ENCODE peak calls at places on chromosomes 12 and 14, in eight cellular contexts. One of them, this sample, is unnamed.

GRCh38 chr12:109247831-109248654 is 61.0 kb downstream of the FOXN4 start:
- DNase-seq in IMR-90: no peak
- DNase-seq in omental fat pad: no peak
- DNase-seq in GM12865: no peak
- DNase-seq in breast epithelium: no peak
- DNase-seq in transverse colon: peak
- DNase-seq in foreskin fibroblast: no peak
- DNase-seq in K562: no peak
- DNase-seq in this sample: no peak

GRCh38 chr12:89756638-89757321 is 48.1 kb upstream of the ATP2B1 start:
- DNase-seq in IMR-90: peak
- DNase-seq in omental fat pad: no peak
- DNase-seq in GM12865: peak
- DNase-seq in breast epithelium: no peak
- DNase-seq in transverse colon: no peak
- DNase-seq in foreskin fibroblast: peak
- DNase-seq in K562: peak
- DNase-seq in this sample: no peak

GRCh38 chr12:61037792-61038191 is 1222.4 kb upstream of the USP15 start:
- DNase-seq in IMR-90: no peak
- DNase-seq in omental fat pad: no peak
- DNase-seq in GM12865: no peak
- DNase-seq in breast epithelium: no peak
- DNase-seq in transverse colon: no peak
- DNase-seq in foreskin fibroblast: no peak
- DNase-seq in K562: no peak
- DNase-seq in this sample: no peak

GRCh38 chr14:80356413-80356812 is 145.1 kb upstream of the DIO2 start:
- DNase-seq in IMR-90: peak
- DNase-seq in omental fat pad: no peak
- DNase-seq in GM12865: no peak
- DNase-seq in breast epithelium: no peak
- DNase-seq in transverse colon: no peak
- DNase-seq in foreskin fibroblast: peak
- DNase-seq in K562: no peak
- DNase-seq in this sample: peak

GRCh38 chr14:24513009-24513408 is 4.9 kb upstream of the CMA1 start:
- DNase-seq in IMR-90: no peak
- DNase-seq in omental fat pad: no peak
- DNase-seq in GM12865: no peak
- DNase-seq in breast epithelium: no peak
- DNase-seq in transverse colon: no peak
- DNase-seq in foreskin fibroblast: peak
- DNase-seq in K562: no peak
- DNase-seq in this sample: peak

GRCh38 chr12:40646891-40647290 is 45.3 kb upstream of the CNTN1 start:
- DNase-seq in IMR-90: no peak
- DNase-seq in omental fat pad: no peak
- DNase-seq in GM12865: no peak
- DNase-seq in breast epithelium: no peak
- DNase-seq in transverse colon: no peak
- DNase-seq in foreskin fibroblast: no peak
- DNase-seq in K562: no peak
- DNase-seq in this sample: no peak

GRCh38 chr12:29797565-29798360 is 14.0 kb upstream of the TMTC1 start:
- DNase-seq in IMR-90: no peak
- DNase-seq in omental fat pad: no peak
- DNase-seq in GM12865: no peak
- DNase-seq in breast epithelium: no peak
- DNase-seq in transverse colon: no peak
- DNase-seq in foreskin fibroblast: no peak
- DNase-seq in K562: no peak
- DNase-seq in this sample: no peak

GRCh38 chr12:93621986-93622385 is 49.5 kb downstream of the SOCS2 start:
- DNase-seq in IMR-90: peak
- DNase-seq in omental fat pad: no peak
- DNase-seq in GM12865: no peak
- DNase-seq in breast epithelium: no peak
- DNase-seq in transverse colon: no peak
- DNase-seq in foreskin fibroblast: peak
- DNase-seq in K562: no peak
- DNase-seq in this sample: no peak

GRCh38 chr14:53792909-53793308 is 163.7 kb downstream of the BMP4 start:
- DNase-seq in IMR-90: no peak
- DNase-seq in omental fat pad: no peak
- DNase-seq in GM12865: peak
- DNase-seq in breast epithelium: no peak
- DNase-seq in transverse colon: no peak
- DNase-seq in foreskin fibroblast: no peak
- DNase-seq in K562: no peak
- DNase-seq in this sample: no peak

GRCh38 chr12:21252070-21252469 is 82.6 kb downstream of the SLCO1A2 start:
- DNase-seq in IMR-90: no peak
- DNase-seq in omental fat pad: no peak
- DNase-seq in GM12865: no peak
- DNase-seq in breast epithelium: no peak
- DNase-seq in transverse colon: no peak
- DNase-seq in foreskin fibroblast: no peak
- DNase-seq in K562: no peak
- DNase-seq in this sample: no peak

GRCh38 chr14:33567003-33567735 is 383.7 kb downstream of the EGLN3 start:
- DNase-seq in IMR-90: no peak
- DNase-seq in omental fat pad: no peak
- DNase-seq in GM12865: no peak
- DNase-seq in breast epithelium: no peak
- DNase-seq in transverse colon: no peak
- DNase-seq in foreskin fibroblast: peak
- DNase-seq in K562: no peak
- DNase-seq in this sample: no peak

GRCh38 chr14:100317897-100318808 is 5.0 kb upstream of the SLC25A47 start:
- DNase-seq in IMR-90: peak
- DNase-seq in omental fat pad: peak
- DNase-seq in GM12865: peak
- DNase-seq in breast epithelium: no peak
- DNase-seq in transverse colon: peak
- DNase-seq in foreskin fibroblast: peak
- DNase-seq in K562: peak
- DNase-seq in this sample: peak

GRCh38 chr14:22547948-22548750 is 40.9 kb downstream of the DAD1 start:
- DNase-seq in IMR-90: no peak
- DNase-seq in omental fat pad: no peak
- DNase-seq in GM12865: no peak
- DNase-seq in breast epithelium: no peak
- DNase-seq in transverse colon: no peak
- DNase-seq in foreskin fibroblast: no peak
- DNase-seq in K562: no peak
- DNase-seq in this sample: no peak

GRCh38 chr12:124322271-124322998 is 27.5 kb downstream of the RFLNA start:
- DNase-seq in IMR-90: peak
- DNase-seq in omental fat pad: no peak
- DNase-seq in GM12865: peak
- DNase-seq in breast epithelium: no peak
- DNase-seq in transverse colon: no peak
- DNase-seq in foreskin fibroblast: no peak
- DNase-seq in K562: no peak
- DNase-seq in this sample: no peak

GRCh38 chr14:22432348-22432976 is 156.6 kb downstream of the DAD1 start:
- DNase-seq in IMR-90: peak
- DNase-seq in omental fat pad: no peak
- DNase-seq in GM12865: peak
- DNase-seq in breast epithelium: peak
- DNase-seq in transverse colon: peak
- DNase-seq in foreskin fibroblast: peak
- DNase-seq in K562: no peak
- DNase-seq in this sample: no peak

GRCh38 chr12:93742086-93742934 is 65.1 kb downstream of the CRADD start:
- DNase-seq in IMR-90: peak
- DNase-seq in omental fat pad: peak
- DNase-seq in GM12865: peak
- DNase-seq in breast epithelium: peak
- DNase-seq in transverse colon: peak
- DNase-seq in foreskin fibroblast: peak
- DNase-seq in K562: peak
- DNase-seq in this sample: peak

DNA sequence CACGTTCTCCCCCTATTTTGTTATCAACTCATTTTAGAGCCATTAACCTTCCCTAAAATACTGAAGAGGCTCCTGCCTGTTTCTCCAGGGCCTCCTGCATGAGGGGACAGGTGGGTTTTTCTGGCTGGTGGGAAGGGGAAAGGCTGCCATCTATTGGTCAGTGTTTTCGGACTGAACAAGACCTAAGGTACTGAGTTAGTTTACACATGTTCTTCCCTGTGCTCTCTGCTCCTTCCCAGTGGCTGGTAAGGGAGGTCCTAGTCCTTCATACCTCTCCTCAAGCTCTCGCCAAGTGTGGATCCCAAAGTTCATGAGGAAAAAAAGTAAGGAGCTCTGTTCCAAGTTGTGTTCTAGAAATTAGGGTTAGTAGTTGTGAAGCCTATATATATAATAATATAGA is 357.5 kb downstream of the FSCB start:
- DNase-seq in IMR-90: no peak
- DNase-seq in omental fat pad: no peak
- DNase-seq in GM12865: peak
- DNase-seq in breast epithelium: no peak
- DNase-seq in transverse colon: no peak
- DNase-seq in foreskin fibroblast: no peak
- DNase-seq in K562: no peak
- DNase-seq in this sample: peak
- TF ChIP-seq CTCF in IMR-90: no peak
- TF ChIP-seq CTCF in omental fat pad: no peak
- TF ChIP-seq CTCF in GM12865: no peak
- TF ChIP-seq CTCF in breast epithelium: no peak
- TF ChIP-seq CTCF in transverse colon: no peak
- TF ChIP-seq CTCF in foreskin fibroblast: no peak
- TF ChIP-seq CTCF in K562: no peak
- TF ChIP-seq CTCF in this sample: no peak

GRCh38 chr14:75292886-75293285 is 14.3 kb downstream of the FOS start:
- DNase-seq in IMR-90: no peak
- DNase-seq in omental fat pad: no peak
- DNase-seq in GM12865: no peak
- DNase-seq in breast epithelium: no peak
- DNase-seq in transverse colon: peak
- DNase-seq in foreskin fibroblast: no peak
- DNase-seq in K562: no peak
- DNase-seq in this sample: no peak

GRCh38 chr14:75295491-75296338 is 17.1 kb downstream of the FOS start:
- DNase-seq in IMR-90: peak
- DNase-seq in omental fat pad: peak
- DNase-seq in GM12865: peak
- DNase-seq in breast epithelium: peak
- DNase-seq in transverse colon: peak
- DNase-seq in foreskin fibroblast: peak
- DNase-seq in K562: peak
- DNase-seq in this sample: peak

GRCh38 chr14:75295061-75295461 is 16.4 kb downstream of the FOS start:
- DNase-seq in IMR-90: peak
- DNase-seq in omental fat pad: no peak
- DNase-seq in GM12865: peak
- DNase-seq in breast epithelium: peak
- DNase-seq in transverse colon: peak
- DNase-seq in foreskin fibroblast: peak
- DNase-seq in K562: peak
- DNase-seq in this sample: peak

GRCh38 chr14:75294649-75295033 is 16.0 kb downstream of the FOS start:
- DNase-seq in IMR-90: no peak
- DNase-seq in omental fat pad: no peak
- DNase-seq in GM12865: no peak
- DNase-seq in breast epithelium: no peak
- DNase-seq in transverse colon: no peak
- DNase-seq in foreskin fibroblast: no peak
- DNase-seq in K562: no peak
- DNase-seq in this sample: no peak

DNA sequence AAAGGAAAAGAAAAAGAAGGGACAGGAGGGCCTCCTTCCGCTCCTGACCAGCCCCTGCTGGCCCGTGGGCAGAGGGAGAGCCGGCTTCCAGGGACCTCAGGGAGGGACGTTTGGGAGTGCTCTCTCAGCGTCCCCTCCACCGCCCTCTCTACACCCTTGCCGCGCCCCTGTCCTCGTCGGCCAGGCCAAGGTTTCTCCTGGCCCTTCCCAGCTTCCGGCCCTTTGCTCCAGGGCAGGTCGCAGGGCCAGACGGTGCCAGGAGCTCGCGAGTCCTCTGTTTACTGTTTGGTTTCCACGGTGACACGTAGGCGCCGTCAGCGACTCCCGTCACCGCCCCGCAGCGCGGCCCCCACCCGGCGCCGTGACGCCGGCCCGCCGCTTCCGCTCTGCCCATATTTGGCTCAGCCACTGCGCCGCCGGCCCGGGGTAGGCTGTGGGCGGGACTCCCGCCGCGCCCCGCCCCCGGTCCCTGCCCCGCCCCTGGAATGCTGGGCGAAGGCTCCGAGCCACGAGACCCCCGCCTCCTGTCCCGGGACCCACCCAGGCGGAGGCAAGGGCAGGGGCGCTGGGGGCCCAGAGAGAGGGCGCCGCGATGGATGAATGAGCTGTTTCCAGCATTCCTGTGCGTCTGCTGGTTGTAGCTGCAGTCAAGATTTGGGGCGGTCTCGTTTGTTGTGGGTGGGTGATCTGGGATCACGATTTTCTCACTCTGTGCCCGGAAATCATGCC is 15.5 kb downstream of the FOS start:
- DNase-seq in IMR-90: peak
- DNase-seq in omental fat pad: peak
- DNase-seq in GM12865: peak
- DNase-seq in breast epithelium: peak
- DNase-seq in transverse colon: peak
- DNase-seq in foreskin fibroblast: peak
- DNase-seq in K562: peak
- DNase-seq in this sample: peak
- TF ChIP-seq CTCF in IMR-90: no peak
- TF ChIP-seq CTCF in omental fat pad: no peak
- TF ChIP-seq CTCF in GM12865: no peak
- TF ChIP-seq CTCF in breast epithelium: no peak
- TF ChIP-seq CTCF in transverse colon: peak
- TF ChIP-seq CTCF in foreskin fibroblast: no peak
- TF ChIP-seq CTCF in K562: no peak
- TF ChIP-seq CTCF in this sample: no peak

DNA sequence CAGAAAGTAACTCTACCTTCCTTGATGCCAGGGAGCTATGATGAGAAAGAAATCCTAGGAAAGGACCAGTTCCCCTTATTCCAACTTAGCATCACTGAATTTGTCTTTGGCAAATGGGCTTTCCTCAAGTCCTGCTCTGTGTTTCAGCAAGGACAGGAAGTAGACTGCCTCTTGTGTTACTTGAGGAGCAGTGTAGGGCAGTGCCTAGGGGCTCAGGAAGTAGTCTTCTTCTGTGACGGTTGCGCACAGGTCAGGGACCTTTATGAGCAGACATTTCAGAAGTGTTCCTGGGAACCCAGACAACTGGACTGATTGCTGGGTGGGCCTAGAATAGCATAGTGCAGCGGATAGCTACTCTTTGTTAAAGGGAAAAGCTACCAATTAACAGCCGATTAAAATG is 2.7 kb downstream of the LGALS3 start:
- DNase-seq in IMR-90: peak
- DNase-seq in omental fat pad: no peak
- DNase-seq in GM12865: peak
- DNase-seq in breast epithelium: no peak
- DNase-seq in transverse colon: peak
- DNase-seq in foreskin fibroblast: no peak
- DNase-seq in K562: no peak
- DNase-seq in this sample: no peak
- TF ChIP-seq CTCF in IMR-90: no peak
- TF ChIP-seq CTCF in omental fat pad: no peak
- TF ChIP-seq CTCF in GM12865: no peak
- TF ChIP-seq CTCF in breast epithelium: no peak
- TF ChIP-seq CTCF in transverse colon: peak
- TF ChIP-seq CTCF in foreskin fibroblast: no peak
- TF ChIP-seq CTCF in K562: no peak
- TF ChIP-seq CTCF in this sample: no peak

GRCh38 chr12:107126688-107127481 is 33.5 kb upstream of the CRY1 start:
- DNase-seq in IMR-90: peak
- DNase-seq in omental fat pad: no peak
- DNase-seq in GM12865: no peak
- DNase-seq in breast epithelium: no peak
- DNase-seq in transverse colon: no peak
- DNase-seq in foreskin fibroblast: peak
- DNase-seq in K562: no peak
- DNase-seq in this sample: no peak
- TF ChIP-seq CTCF in IMR-90: peak
- TF ChIP-seq CTCF in omental fat pad: no peak
- TF ChIP-seq CTCF in GM12865: peak
- TF ChIP-seq CTCF in breast epithelium: no peak
- TF ChIP-seq CTCF in transverse colon: no peak
- TF ChIP-seq CTCF in foreskin fibroblast: peak
- TF ChIP-seq CTCF in K562: peak
- TF ChIP-seq CTCF in this sample: no peak